ENCODE peak calls at places on chromosomes 2 and 18, in nine cellular contexts. A is uterus, F is AG04450, T is tibial nerve, B is BJ, G is heart right ventricle, W is dorsolateral prefrontal cortex, M is lung, E is choroid plexus epithelial cell. Y is an unnamed sample.

GRCh38 chr2:10303174-10303633 is 500 bp downstream of the HPCAL1 start:
- DNase-seq in A (peak), F (no peak), T (peak), B (no peak), G (no peak), W (no peak), M (no peak), E (peak), Y (no peak)

GRCh38 chr2:15315411-15315810 is 245.7 kb downstream of the NBAS start:
- DNase-seq in A (no peak), F (no peak), T (no peak), B (no peak), G (no peak), W (no peak), M (no peak), E (no peak), Y (no peak)

GRCh38 chr2:5914831-5915611 is 222.8 kb downstream of the SOX11 start:
- DNase-seq in A (no peak), F (peak), T (no peak), B (no peak), G (peak), W (no peak), M (no peak), E (peak), Y (no peak)

GRCh38 chr18:62105373-62105772 is 81.5 kb downstream of the PIGN start:
- DNase-seq in A (no peak), F (peak), T (no peak), B (no peak), G (no peak), W (no peak), M (no peak), E (peak), Y (no peak)

GRCh38 chr2:19505199-19506136 is 147.0 kb upstream of the OSR1 start:
- DNase-seq in A (no peak), F (no peak), T (no peak), B (no peak), G (no peak), W (no peak), M (no peak), E (peak), Y (no peak)

GRCh38 chr2:62489162-62489561 is 16.8 kb downstream of the TMEM17 start:
- DNase-seq in A (no peak), F (peak), T (no peak), B (no peak), G (no peak), W (no peak), M (no peak), E (peak), Y (no peak)

GRCh38 chr18:74654637-74655036 is 57.0 kb downstream of the ZNF407 start:
- DNase-seq in A (no peak), F (no peak), T (no peak), B (no peak), G (no peak), W (no peak), M (no peak), E (peak), Y (no peak)

GRCh38 chr18:47284691-47285370 is 33.4 kb upstream of the SKOR2 start:
- DNase-seq in A (no peak), F (no peak), T (no peak), B (no peak), G (no peak), W (no peak), M (no peak), E (no peak), Y (no peak)

GRCh38 chr2:36570416-36570815 is 27.6 kb downstream of the FEZ2 start:
- DNase-seq in A (no peak), F (no peak), T (no peak), B (no peak), G (no peak), W (no peak), M (no peak), E (peak), Y (no peak)

GRCh38 chr2:53131416-53131815 is 636.2 kb upstream of the CHAC2 start:
- DNase-seq in A (no peak), F (no peak), T (no peak), B (no peak), G (no peak), W (no peak), M (no peak), E (peak), Y (no peak)

GRCh38 chr2:68292108-68292710 is 27.5 kb downstream of the CNRIP1 start:
- DNase-seq in A (no peak), F (no peak), T (no peak), B (no peak), G (no peak), W (no peak), M (no peak), E (peak), Y (no peak)

GRCh38 chr18:79963658-79964329 is 649 bp upstream of the HSBP1L1 start:
- DNase-seq in A (no peak), F (no peak), T (no peak), B (no peak), G (no peak), W (peak), M (no peak), E (no peak), Y (no peak)

GRCh38 chr18:61129001-61129400 is 204.2 kb upstream of the CDH20 start:
- DNase-seq in A (no peak), F (no peak), T (no peak), B (no peak), G (no peak), W (no peak), M (no peak), E (no peak), Y (no peak)

GRCh38 chr2:126911111-126911796 is 12.6 kb downstream of the TEX51 start:
- DNase-seq in A (no peak), F (no peak), T (no peak), B (no peak), G (no peak), W (no peak), M (no peak), E (no peak), Y (no peak)

GRCh38 chr18:9333441-9334350 is 877 bp upstream of the TWSG1 start:
- DNase-seq in A (peak), F (no peak), T (no peak), B (no peak), G (peak), W (peak), M (no peak), E (no peak), Y (no peak)

GRCh38 chr2:147515213-147515612 is 329.6 kb upstream of the ACVR2A start:
- DNase-seq in A (no peak), F (no peak), T (no peak), B (no peak), G (no peak), W (no peak), M (no peak), E (no peak), Y (no peak)

GRCh38 chr18:78731423-78732032 is 248.1 kb upstream of the SALL3 start:
- DNase-seq in A (peak), F (no peak), T (no peak), B (no peak), G (no peak), W (no peak), M (no peak), E (no peak), Y (no peak)

GRCh38 chr2:179951680-179952079 is 55.4 kb downstream of the CWC22 start:
- DNase-seq in A (no peak), F (no peak), T (no peak), B (no peak), G (no peak), W (no peak), M (no peak), E (no peak), Y (no peak)
- H3K4me3 ChIP-seq in A (no peak), F (no peak), T (no peak), B (no peak), G (no peak), W (no peak), M (no peak), E (no peak), Y (no peak)

DNA sequence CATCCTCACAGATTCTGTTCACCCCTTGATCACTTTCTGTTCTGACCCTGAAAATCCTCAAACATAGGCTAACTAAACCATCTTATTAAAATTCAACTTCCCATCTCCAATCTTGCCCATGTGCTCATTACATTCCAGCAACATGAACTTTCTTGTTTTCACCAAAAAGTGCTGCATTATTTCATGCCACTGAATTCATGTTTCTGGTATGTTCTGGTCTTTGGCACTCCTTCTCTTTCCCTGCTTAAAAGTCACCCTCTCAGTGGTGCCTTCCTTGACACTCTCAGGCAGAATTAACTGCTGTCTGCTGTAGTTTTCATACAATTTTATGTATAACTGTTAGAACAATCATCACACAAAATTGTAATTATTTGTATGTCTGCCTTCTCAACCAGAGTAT is 247.7 kb upstream of the RBMS1 start:
- DNase-seq in A (no peak), F (no peak), T (no peak), B (no peak), G (no peak), W (no peak), M (no peak), E (no peak), Y (no peak)
- H3K4me3 ChIP-seq in A (no peak), F (no peak), T (no peak), B (no peak), G (no peak), W (no peak), M (no peak), E (no peak), Y (no peak)

GRCh38 chr18:69291755-69292154 is 108.9 kb upstream of the DOK6 start:
- DNase-seq in A (no peak), F (no peak), T (no peak), B (no peak), G (no peak), W (no peak), M (no peak), E (no peak), Y (no peak)
- H3K4me3 ChIP-seq in A (no peak), F (no peak), T (no peak), B (no peak), G (no peak), W (no peak), M (no peak), E (no peak), Y (no peak)

DNA sequence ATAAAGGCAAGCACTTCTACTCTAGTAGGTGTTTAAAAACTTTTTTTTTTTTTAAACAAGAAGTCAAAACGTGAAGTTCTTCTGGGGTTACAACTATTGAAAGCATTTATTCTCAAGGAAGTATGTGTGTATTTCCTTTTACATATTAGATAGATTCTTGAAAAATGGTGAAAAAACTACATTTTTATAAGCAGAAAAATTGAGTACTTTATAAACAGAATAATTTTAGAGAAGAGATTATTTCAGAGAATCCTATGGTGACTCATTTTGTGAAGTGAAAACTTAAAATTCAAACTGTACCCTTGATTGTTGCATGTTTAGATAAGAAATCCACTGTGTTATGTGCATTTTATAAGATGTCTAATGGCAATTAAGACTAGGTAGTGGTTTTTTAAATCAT is 2.9 kb downstream of the EML4 start:
- DNase-seq in A (no peak), F (no peak), T (no peak), B (no peak), G (no peak), W (no peak), M (no peak), E (no peak), Y (no peak)
- H3K4me3 ChIP-seq in A (no peak), F (peak), T (no peak), B (peak), G (peak), W (no peak), M (no peak), E (peak), Y (peak)

GRCh38 chr2:1793001-1793867 is 48.9 kb upstream of the PXDN start:
- DNase-seq in A (no peak), F (no peak), T (no peak), B (no peak), G (no peak), W (no peak), M (no peak), E (no peak), Y (no peak)
- H3K4me3 ChIP-seq in A (no peak), F (no peak), T (no peak), B (no peak), G (no peak), W (no peak), M (no peak), E (no peak), Y (no peak)

DNA sequence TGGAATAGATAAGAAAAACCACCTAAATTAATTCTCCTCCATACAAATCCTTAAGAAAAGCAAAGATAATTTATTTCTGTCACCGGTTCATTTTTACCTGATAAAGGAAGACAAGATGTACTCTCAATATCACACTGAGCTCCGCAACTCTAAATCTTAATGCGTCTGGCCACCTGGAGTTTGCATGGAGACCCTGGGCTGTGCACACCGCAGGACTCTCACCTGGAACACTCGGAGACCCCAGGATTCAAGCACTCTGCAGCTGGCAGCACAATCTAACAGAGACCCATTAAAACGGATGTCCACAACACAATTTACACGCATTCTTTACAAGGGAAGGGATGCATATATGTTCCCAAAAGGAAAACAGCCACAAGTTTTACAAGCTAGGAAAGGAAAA is 72.2 kb downstream of the ZNF516 start:
- DNase-seq in A (no peak), F (no peak), T (no peak), B (no peak), G (no peak), W (no peak), M (no peak), E (no peak), Y (peak)
- H3K4me3 ChIP-seq in A (no peak), F (no peak), T (no peak), B (no peak), G (no peak), W (no peak), M (no peak), E (no peak), Y (no peak)

Y was measured in vagina.